ENCODE peak calls at places on chromosomes 2 and 18, in four cellular contexts. S is MG63; V is naive thymus-derived CD4-positive, alpha-beta T cell; D is right lobe of liver. O is an unnamed sample.

GRCh38 chr18:79826966-79827365 is 29.2 kb downstream of the KCNG2 start:
- DNase-seq in S (no peak), V (no peak), D (no peak), O (no peak)

GRCh38 chr2:43692428-43692994 is 16.3 kb upstream of the C1GALT1C1L start:
- DNase-seq in S (no peak), V (no peak), D (no peak), O (no peak)

GRCh38 chr18:78914586-78914935 is 65.1 kb upstream of the SALL3 start:
- DNase-seq in S (no peak), V (no peak), D (no peak), O (no peak)

GRCh38 chr2:24816884-24817283 is 23.7 kb downstream of the CENPO start:
- DNase-seq in S (no peak), V (no peak), D (no peak), O (no peak)

GRCh38 chr2:170716851-170717598 is 1.9 kb downstream of the SP5 start:
- DNase-seq in S (no peak), V (peak; percentile 24), D (no peak), O (peak; percentile 23)

GRCh38 chr18:61991201-61991600 is 98.4 kb upstream of the RNF152 start:
- DNase-seq in S (peak; percentile 96), V (no peak), D (no peak), O (no peak)

GRCh38 chr2:131410173-131410572 is 46.2 kb upstream of the RAB6D start:
- DNase-seq in S (no peak), V (no peak), D (no peak), O (no peak)

GRCh38 chr18:45270289-45270771 is 344.9 kb upstream of the SLC14A2 start:
- DNase-seq in S (no peak), V (no peak), D (no peak), O (no peak)

GRCh38 chr2:36561223-36561944 is 36.6 kb downstream of the FEZ2 start:
- DNase-seq in S (peak; percentile 79), V (no peak), D (no peak), O (no peak)

GRCh38 chr2:39437522-39438296 is 624 bp upstream of the MAP4K3 start:
- DNase-seq in S (peak; percentile 16), V (peak; percentile 57), D (peak; percentile 78), O (peak; percentile 28)

GRCh38 chr2:181895788-181896187 is 4.3 kb downstream of the ITPRID2 start:
- DNase-seq in S (no peak), V (no peak), D (no peak), O (no peak)

GRCh38 chr2:222864296-222864695 is 3.5 kb downstream of the ACSL3 start:
- DNase-seq in S (peak; percentile 69), V (no peak), D (no peak), O (no peak)

GRCh38 chr2:232689152-232689910 is 7.8 kb upstream of the GIGYF2 start:
- DNase-seq in S (peak; percentile 30), V (no peak), D (peak; percentile 49), O (peak; percentile 65)

GRCh38 chr2:148540022-148540421 is 104.5 kb upstream of the EPC2 start:
- DNase-seq in S (no peak), V (peak; percentile 32), D (peak; percentile 35), O (no peak)

GRCh38 chr2:46286715-46287114 is 10.5 kb upstream of the EPAS1 start:
- DNase-seq in S (no peak), V (no peak), D (no peak), O (no peak)

GRCh38 chr2:68388772-68389171 is 23.7 kb downstream of the PLEK start:
- DNase-seq in S (no peak), V (no peak), D (no peak), O (no peak)

GRCh38 chr2:49643149-49643548 is 488.8 kb upstream of the FSHR start:
- DNase-seq in S (no peak), V (no peak), D (no peak), O (no peak)

GRCh38 chr2:143110759-143111428 is 18.3 kb upstream of the ARHGAP15 start:
- DNase-seq in S (peak; percentile 33), V (peak; percentile 67), D (peak; percentile 67), O (peak; percentile 20)

GRCh38 chr2:239928457-239929350 is 96.4 kb downstream of the NDUFA10 start:
- DNase-seq in S (no peak), V (no peak), D (peak; percentile 41), O (peak; percentile 13)

GRCh38 chr2:199019898-199020507 is 437.7 kb downstream of the SATB2 start:
- DNase-seq in S (peak; percentile 32), V (no peak), D (no peak), O (no peak)

GRCh38 chr2:67702284-67702683 is 305.2 kb downstream of the ETAA1 start:
- DNase-seq in S (no peak), V (no peak), D (no peak), O (no peak)

GRCh38 chr2:189297446-189297845 is 117.9 kb upstream of the COL5A2 start:
- DNase-seq in S (no peak), V (peak; percentile 43), D (no peak), O (no peak)

GRCh38 chr2:56505885-56506284 is 322.1 kb downstream of the CCDC85A start:
- DNase-seq in S (no peak), V (no peak), D (no peak), O (no peak)

GRCh38 chr2:142572749-142573148 is 304.7 kb upstream of the KYNU start:
- DNase-seq in S (no peak), V (no peak), D (no peak), O (no peak)

GRCh38 chr2:235521844-235522243 is 28.0 kb downstream of the AGAP1 start:
- DNase-seq in S (no peak), V (no peak), D (no peak), O (no peak)

GRCh38 chr2:96608459-96609455 is 29.4 kb downstream of the KANSL3 start:
- DNase-seq in S (peak; percentile 55), V (no peak), D (no peak), O (no peak)

GRCh38 chr2:237181844-237182243 is 96.2 kb downstream of the COPS8 start:
- DNase-seq in S (peak; percentile 70), V (no peak), D (no peak), O (no peak)

DNA sequence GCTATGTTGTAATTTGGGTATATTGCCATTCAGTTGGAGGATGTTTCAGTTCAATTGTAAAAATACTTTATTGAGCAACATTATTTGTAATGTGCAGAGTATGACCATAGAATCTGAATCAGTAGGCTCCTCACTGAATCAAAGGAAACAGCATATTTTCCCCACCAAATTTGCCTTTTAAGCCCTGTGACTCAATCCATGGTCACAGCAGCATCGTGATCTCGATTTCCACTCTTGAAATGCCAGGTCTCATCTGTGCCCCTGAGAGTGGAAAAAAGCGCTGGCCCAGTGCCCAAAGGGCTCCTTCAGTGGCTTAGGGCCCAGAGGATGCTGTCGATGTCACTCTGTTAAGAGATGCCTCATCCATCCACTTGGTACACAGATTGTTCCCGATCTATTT is 57.5 kb downstream of the FHOD3 start:
- DNase-seq in S (peak; percentile 7), V (no peak), D (no peak), O (no peak)
- H3K4me3 ChIP-seq in S (no peak overlapping the region), V (no peak overlapping the region), D (no peak overlapping the region), O (no peak overlapping the region)

GRCh38 chr2:158975271-158975921 is 7.0 kb downstream of the TANC1 start:
- DNase-seq in S (no peak), V (no peak), D (no peak), O (no peak)
- H3K36me3 ChIP-seq in S (no peaks in the 10 kb centered on the region), V (no peaks in the 10 kb centered on the region), D (no peaks in the 10 kb centered on the region), O (no peaks in the 10 kb centered on the region)

DNA sequence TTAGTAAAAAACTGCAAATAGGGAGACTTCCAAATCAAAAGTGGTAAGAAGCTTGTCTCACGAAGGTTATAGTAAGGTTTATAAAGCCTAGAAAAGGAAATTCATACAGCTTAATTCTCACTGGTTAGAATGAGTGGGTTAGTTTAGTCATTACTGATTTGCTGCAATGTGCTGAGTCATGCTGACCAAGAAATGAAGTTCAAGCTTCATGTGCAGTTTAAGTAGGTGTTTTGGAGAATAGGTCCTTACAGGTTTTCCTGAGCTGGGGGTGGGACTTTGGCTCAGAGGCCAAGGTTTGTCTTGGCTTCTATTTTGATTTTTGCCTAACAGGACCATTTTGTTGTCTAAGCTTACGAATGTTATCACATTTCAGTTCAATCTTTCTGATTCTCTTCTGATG is 15.1 kb downstream of the CLIP4 start:
- DNase-seq in S (peak; percentile 43), V (no peak), D (no peak), O (no peak)
- H3K4me3 ChIP-seq in S (no peak overlapping the region), V (no peak overlapping the region), D (no peak overlapping the region), O (no peak overlapping the region)

DNA sequence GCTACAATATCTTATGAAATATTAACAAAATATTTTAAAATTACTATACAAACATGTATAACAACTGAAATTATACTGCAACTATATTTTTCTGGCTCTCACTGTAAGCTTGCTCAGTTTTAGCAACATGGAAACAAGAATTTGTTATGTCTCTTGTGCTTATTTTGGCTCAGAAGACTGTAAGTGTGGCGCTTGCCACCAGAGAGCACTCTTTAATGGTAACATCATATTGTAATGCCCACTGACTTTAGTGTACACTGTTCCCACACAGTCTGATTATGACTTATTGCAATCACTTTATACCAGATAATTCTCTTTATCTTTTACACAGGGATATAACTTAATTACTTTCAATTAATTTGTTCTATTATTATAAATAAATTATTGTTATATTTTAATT is 1500.6 kb upstream of the TMEFF2 start:
- DNase-seq in S (peak; percentile 5), V (no peak), D (no peak), O (no peak)
- H3K36me3 ChIP-seq in S (no peaks in the 10 kb centered on the region), V (no peaks in the 10 kb centered on the region), D (no peaks in the 10 kb centered on the region), O (no peaks in the 10 kb centered on the region)

DNA sequence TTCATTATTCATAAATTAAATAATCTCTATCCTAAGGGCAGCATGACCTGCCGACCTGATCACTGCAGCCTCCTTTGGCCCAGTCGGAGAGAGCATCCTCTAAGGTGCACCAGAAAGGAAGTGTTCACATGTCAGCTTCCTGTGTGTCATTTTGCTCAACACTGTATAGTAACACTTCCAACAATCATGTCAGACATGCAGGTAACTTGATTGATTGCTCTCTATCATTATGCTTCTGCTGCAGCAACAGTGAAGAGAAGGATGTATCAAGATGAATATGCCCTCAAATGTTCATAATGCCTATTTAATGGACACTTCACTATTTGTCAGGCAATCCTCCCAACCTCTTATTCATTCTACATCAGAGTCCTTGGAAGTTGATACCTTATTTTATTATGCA is 332.3 kb downstream of the CDH7 start:
- DNase-seq in S (no peak), V (no peak), D (no peak), O (no peak)
- H3K4me3 ChIP-seq in S (no peak overlapping the region), V (no peak overlapping the region), D (no peak overlapping the region), O (no peak overlapping the region)

GRCh38 chr2:74221604-74222299 is 23.3 kb downstream of the MTHFD2 start:
- DNase-seq in S (no peak), V (no peak), D (no peak), O (no peak)

GRCh38 chr2:74212702-74213410 is 14.4 kb downstream of the MTHFD2 start:
- DNase-seq in S (no peak), V (no peak), D (no peak), O (no peak)

GRCh38 chr2:74219846-74220486 is 21.6 kb downstream of the MTHFD2 start:
- DNase-seq in S (no peak), V (no peak), D (no peak), O (no peak)

GRCh38 chr2:74221091-74221490 is 22.7 kb downstream of the MTHFD2 start:
- DNase-seq in S (no peak), V (no peak), D (no peak), O (no peak)

DNA sequence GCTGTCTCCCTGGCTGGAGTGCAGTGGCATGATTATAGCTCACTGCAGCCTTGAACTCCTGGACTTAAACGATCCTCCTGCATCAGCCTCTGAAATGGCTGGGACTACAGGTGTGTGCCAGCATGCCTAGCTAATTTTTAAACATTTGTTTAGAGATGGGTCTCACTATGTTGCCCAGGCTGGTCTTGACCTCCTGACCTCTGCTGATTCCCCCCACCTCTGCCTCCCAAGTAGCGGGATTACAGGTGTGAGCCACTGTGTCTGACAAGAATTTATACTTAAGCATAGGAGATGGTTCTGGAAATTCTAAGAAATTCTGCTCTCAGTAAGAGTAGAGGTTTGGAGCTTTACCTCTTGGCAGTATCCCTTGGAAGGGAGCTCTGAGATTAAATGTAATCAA is 18.2 kb downstream of the MTHFD2 start:
- DNase-seq in S (no peak), V (no peak), D (no peak), O (no peak)
- H3K36me3 ChIP-seq in S (peaks cover 74% of the 10 kb centered on the region), V (peaks cover 30% of the 10 kb centered on the region), D (no peaks in the 10 kb centered on the region), O (peaks cover 56% of the 10 kb centered on the region)

O was measured in left ventricle myocardium inferior.